ENCODE peak calls at places on chromosomes 11 and 22, in ten cellular contexts. One of them, this sample, is unnamed.

GRCh38 chr11:19199766-19200165 is 2.0 kb downstream of the CSRP3 start:
- DNase-seq in heart left ventricle: no peak
- DNase-seq in GM23338: no peak
- DNase-seq in A549: no peak
- DNase-seq in ovary: no peak
- DNase-seq in breast epithelium: no peak
- DNase-seq in astrocyte: peak
- DNase-seq in spleen: no peak
- DNase-seq in mammary epithelial cell: no peak
- DNase-seq in heart right ventricle: no peak
- DNase-seq in this sample: no peak

GRCh38 chr11:30435488-30435887 is 112.6 kb downstream of the ARL14EP start:
- DNase-seq in heart left ventricle: no peak
- DNase-seq in astrocyte: no peak
- DNase-seq in breast epithelium: no peak
- DNase-seq in ovary: no peak
- DNase-seq in GM23338: no peak
- DNase-seq in A549: no peak
- DNase-seq in spleen: no peak
- DNase-seq in mammary epithelial cell: no peak
- DNase-seq in heart right ventricle: no peak
- DNase-seq in this sample: no peak

GRCh38 chr11:77038825-77039326 is 4.7 kb downstream of the B3GNT6 start:
- DNase-seq in mammary epithelial cell: no peak
- DNase-seq in heart left ventricle: no peak
- DNase-seq in heart right ventricle: no peak
- DNase-seq in breast epithelium: no peak
- DNase-seq in spleen: no peak
- DNase-seq in GM23338: no peak
- DNase-seq in A549: no peak
- DNase-seq in astrocyte: no peak
- DNase-seq in ovary: no peak
- DNase-seq in this sample: no peak

GRCh38 chr11:65100674-65101350 is 4.8 kb downstream of the VPS51 start:
- DNase-seq in heart right ventricle: no peak
- DNase-seq in spleen: no peak
- DNase-seq in astrocyte: no peak
- DNase-seq in GM23338: no peak
- DNase-seq in breast epithelium: no peak
- DNase-seq in heart left ventricle: no peak
- DNase-seq in ovary: no peak
- DNase-seq in A549: no peak
- DNase-seq in mammary epithelial cell: no peak
- DNase-seq in this sample: no peak

GRCh38 chr22:37806409-37807338 is 1.1 kb upstream of the GCAT start:
- DNase-seq in heart right ventricle: no peak
- DNase-seq in spleen: no peak
- DNase-seq in heart left ventricle: no peak
- DNase-seq in GM23338: peak
- DNase-seq in A549: peak
- DNase-seq in ovary: peak
- DNase-seq in breast epithelium: peak
- DNase-seq in mammary epithelial cell: peak
- DNase-seq in astrocyte: peak
- DNase-seq in this sample: no peak

GRCh38 chr22:31107206-31108118 is at the start of gene SELENOM:
- DNase-seq in mammary epithelial cell: peak
- DNase-seq in heart right ventricle: peak
- DNase-seq in GM23338: peak
- DNase-seq in spleen: peak
- DNase-seq in astrocyte: peak
- DNase-seq in ovary: peak
- DNase-seq in breast epithelium: peak
- DNase-seq in heart left ventricle: peak
- DNase-seq in A549: peak
- DNase-seq in this sample: peak

GRCh38 chr11:8839957-8840945 is 70.7 kb upstream of the AKIP1 start:
- DNase-seq in mammary epithelial cell: peak
- DNase-seq in breast epithelium: peak
- DNase-seq in astrocyte: peak
- DNase-seq in A549: no peak
- DNase-seq in heart right ventricle: peak
- DNase-seq in ovary: no peak
- DNase-seq in spleen: peak
- DNase-seq in GM23338: peak
- DNase-seq in heart left ventricle: peak
- DNase-seq in this sample: no peak

GRCh38 chr11:121508449-121508848 is 55.7 kb upstream of the SORL1-AS1 start:
- DNase-seq in mammary epithelial cell: no peak
- DNase-seq in breast epithelium: no peak
- DNase-seq in GM23338: peak
- DNase-seq in spleen: no peak
- DNase-seq in astrocyte: no peak
- DNase-seq in A549: no peak
- DNase-seq in heart left ventricle: no peak
- DNase-seq in heart right ventricle: no peak
- DNase-seq in ovary: no peak
- DNase-seq in this sample: no peak

GRCh38 chr11:61498767-61499341 is 9.7 kb upstream of the LRRC10B start:
- DNase-seq in ovary: no peak
- DNase-seq in breast epithelium: no peak
- DNase-seq in mammary epithelial cell: no peak
- DNase-seq in GM23338: no peak
- DNase-seq in heart left ventricle: no peak
- DNase-seq in astrocyte: no peak
- DNase-seq in heart right ventricle: no peak
- DNase-seq in A549: no peak
- DNase-seq in spleen: no peak
- DNase-seq in this sample: no peak

GRCh38 chr22:22042009-22042408 is 59.4 kb upstream of the TOP3B start:
- DNase-seq in mammary epithelial cell: no peak
- DNase-seq in A549: no peak
- DNase-seq in breast epithelium: no peak
- DNase-seq in heart right ventricle: no peak
- DNase-seq in astrocyte: no peak
- DNase-seq in heart left ventricle: no peak
- DNase-seq in spleen: no peak
- DNase-seq in GM23338: no peak
- DNase-seq in ovary: no peak
- DNase-seq in this sample: no peak

GRCh38 chr11:7630002-7630401 is 43.3 kb downstream of the CYB5R2 start:
- DNase-seq in breast epithelium: no peak
- DNase-seq in A549: no peak
- DNase-seq in astrocyte: no peak
- DNase-seq in ovary: no peak
- DNase-seq in GM23338: no peak
- DNase-seq in mammary epithelial cell: no peak
- DNase-seq in heart right ventricle: peak
- DNase-seq in heart left ventricle: peak
- DNase-seq in spleen: no peak
- DNase-seq in this sample: no peak

GRCh38 chr11:76270387-76270786 is 64.1 kb upstream of the WNT11 start:
- DNase-seq in heart left ventricle: no peak
- DNase-seq in spleen: no peak
- DNase-seq in GM23338: no peak
- DNase-seq in heart right ventricle: no peak
- DNase-seq in breast epithelium: peak
- DNase-seq in astrocyte: no peak
- DNase-seq in mammary epithelial cell: no peak
- DNase-seq in A549: no peak
- DNase-seq in ovary: no peak
- DNase-seq in this sample: no peak

GRCh38 chr11:46120361-46120710 is 918 bp downstream of the PHF21A start:
- DNase-seq in breast epithelium: no peak
- DNase-seq in A549: no peak
- DNase-seq in astrocyte: no peak
- DNase-seq in heart right ventricle: peak
- DNase-seq in spleen: peak
- DNase-seq in ovary: peak
- DNase-seq in heart left ventricle: peak
- DNase-seq in mammary epithelial cell: no peak
- DNase-seq in GM23338: no peak
- DNase-seq in this sample: no peak

GRCh38 chr11:128790200-128790599 is 76.9 kb downstream of the KCNJ1 start:
- DNase-seq in heart left ventricle: peak
- DNase-seq in astrocyte: peak
- DNase-seq in spleen: no peak
- DNase-seq in breast epithelium: peak
- DNase-seq in GM23338: no peak
- DNase-seq in mammary epithelial cell: peak
- DNase-seq in ovary: no peak
- DNase-seq in A549: no peak
- DNase-seq in heart right ventricle: peak
- DNase-seq in this sample: no peak

GRCh38 chr11:14644396-14645246 is 1.0 kb downstream of the PDE3B start:
- DNase-seq in heart left ventricle: peak
- DNase-seq in spleen: peak
- DNase-seq in A549: peak
- DNase-seq in astrocyte: no peak
- DNase-seq in GM23338: peak
- DNase-seq in heart right ventricle: peak
- DNase-seq in breast epithelium: no peak
- DNase-seq in ovary: no peak
- DNase-seq in mammary epithelial cell: peak
- DNase-seq in this sample: peak

GRCh38 chr11:118488480-118489109 is 38.7 kb upstream of the TTC36 start:
- DNase-seq in heart left ventricle: peak
- DNase-seq in GM23338: peak
- DNase-seq in spleen: peak
- DNase-seq in mammary epithelial cell: peak
- DNase-seq in heart right ventricle: peak
- DNase-seq in breast epithelium: no peak
- DNase-seq in ovary: peak
- DNase-seq in A549: peak
- DNase-seq in astrocyte: peak
- DNase-seq in this sample: peak

GRCh38 chr11:14703731-14704130 is 60.1 kb downstream of the PDE3B start:
- DNase-seq in A549: no peak
- DNase-seq in breast epithelium: no peak
- DNase-seq in mammary epithelial cell: no peak
- DNase-seq in spleen: no peak
- DNase-seq in heart right ventricle: no peak
- DNase-seq in astrocyte: no peak
- DNase-seq in ovary: no peak
- DNase-seq in heart left ventricle: no peak
- DNase-seq in GM23338: peak
- DNase-seq in this sample: no peak

GRCh38 chr11:67292671-67293070 is 3.6 kb downstream of the ANKRD13D start:
- DNase-seq in mammary epithelial cell: no peak
- DNase-seq in spleen: no peak
- DNase-seq in breast epithelium: no peak
- DNase-seq in heart right ventricle: no peak
- DNase-seq in GM23338: no peak
- DNase-seq in A549: no peak
- DNase-seq in astrocyte: no peak
- DNase-seq in heart left ventricle: no peak
- DNase-seq in ovary: no peak
- DNase-seq in this sample: no peak
- H3K27ac ChIP-seq in mammary epithelial cell: peak
- H3K27ac ChIP-seq in spleen: no peak
- H3K27ac ChIP-seq in breast epithelium: no peak
- H3K27ac ChIP-seq in heart right ventricle: no peak
- H3K27ac ChIP-seq in GM23338: no peak
- H3K27ac ChIP-seq in A549: no peak
- H3K27ac ChIP-seq in astrocyte: peak
- H3K27ac ChIP-seq in heart left ventricle: no peak
- H3K27ac ChIP-seq in ovary: no peak
- H3K27ac ChIP-seq in this sample: peak

GRCh38 chr11:111851636-111852035 is 19.7 kb downstream of the ALG9 start:
- DNase-seq in GM23338: peak
- DNase-seq in A549: no peak
- DNase-seq in spleen: no peak
- DNase-seq in ovary: no peak
- DNase-seq in astrocyte: no peak
- DNase-seq in mammary epithelial cell: no peak
- DNase-seq in heart right ventricle: no peak
- DNase-seq in heart left ventricle: no peak
- DNase-seq in breast epithelium: no peak
- DNase-seq in this sample: no peak
- TF ChIP-seq CTCF in GM23338: peak
- TF ChIP-seq CTCF in A549: peak
- TF ChIP-seq CTCF in spleen: no peak
- TF ChIP-seq CTCF in ovary: no peak
- TF ChIP-seq CTCF in astrocyte: peak
- TF ChIP-seq CTCF in mammary epithelial cell: peak
- TF ChIP-seq CTCF in heart right ventricle: peak
- TF ChIP-seq CTCF in heart left ventricle: no peak
- TF ChIP-seq CTCF in breast epithelium: no peak
- TF ChIP-seq CTCF in this sample: peak

GRCh38 chr11:69662806-69663205 is 12.3 kb downstream of the LTO1 start:
- DNase-seq in GM23338: no peak
- DNase-seq in ovary: no peak
- DNase-seq in breast epithelium: no peak
- DNase-seq in spleen: peak
- DNase-seq in astrocyte: no peak
- DNase-seq in A549: no peak
- DNase-seq in heart right ventricle: no peak
- DNase-seq in mammary epithelial cell: no peak
- DNase-seq in heart left ventricle: no peak
- DNase-seq in this sample: no peak
- H3K27ac ChIP-seq in GM23338: no peak
- H3K27ac ChIP-seq in ovary: no peak
- H3K27ac ChIP-seq in breast epithelium: no peak
- H3K27ac ChIP-seq in spleen: no peak
- H3K27ac ChIP-seq in astrocyte: no peak
- H3K27ac ChIP-seq in A549: no peak
- H3K27ac ChIP-seq in heart right ventricle: no peak
- H3K27ac ChIP-seq in mammary epithelial cell: no peak
- H3K27ac ChIP-seq in heart left ventricle: no peak
- H3K27ac ChIP-seq in this sample: no peak

GRCh38 chr11:78613053-78613813 is 38.6 kb upstream of the NARS2 start:
- DNase-seq in A549: no peak
- DNase-seq in breast epithelium: no peak
- DNase-seq in astrocyte: no peak
- DNase-seq in heart right ventricle: no peak
- DNase-seq in ovary: no peak
- DNase-seq in spleen: no peak
- DNase-seq in GM23338: peak
- DNase-seq in heart left ventricle: no peak
- DNase-seq in mammary epithelial cell: no peak
- DNase-seq in this sample: no peak

GRCh38 chr11:78620159-78620558 is 45.5 kb upstream of the NARS2 start:
- DNase-seq in GM23338: no peak
- DNase-seq in mammary epithelial cell: no peak
- DNase-seq in heart left ventricle: no peak
- DNase-seq in spleen: no peak
- DNase-seq in ovary: no peak
- DNase-seq in astrocyte: no peak
- DNase-seq in A549: no peak
- DNase-seq in breast epithelium: no peak
- DNase-seq in heart right ventricle: no peak
- DNase-seq in this sample: no peak

DNA sequence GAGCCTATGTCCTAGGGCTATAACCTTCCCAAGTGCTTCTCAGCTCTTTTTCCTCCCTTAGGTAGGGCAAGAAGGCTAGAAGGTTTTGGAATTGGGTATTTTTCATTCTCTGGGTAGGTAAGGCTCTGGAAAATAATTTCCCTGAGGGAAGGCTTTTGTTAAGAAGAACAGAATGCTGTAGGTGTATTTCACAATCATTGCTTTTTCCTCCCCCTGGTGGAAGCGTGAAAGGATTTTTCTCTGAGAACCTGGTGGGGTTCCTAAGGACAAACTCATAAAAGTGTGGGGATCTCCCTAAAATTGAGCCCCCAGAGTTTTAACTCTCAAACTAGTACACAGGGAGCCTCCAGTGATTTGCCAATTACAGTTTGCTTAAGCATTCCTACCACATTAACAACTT is 41.1 kb upstream of the NARS2 start:
- DNase-seq in breast epithelium: no peak
- DNase-seq in ovary: no peak
- DNase-seq in A549: no peak
- DNase-seq in spleen: no peak
- DNase-seq in heart left ventricle: no peak
- DNase-seq in mammary epithelial cell: no peak
- DNase-seq in heart right ventricle: no peak
- DNase-seq in GM23338: peak
- DNase-seq in astrocyte: no peak
- DNase-seq in this sample: no peak
- TF ChIP-seq CTCF in breast epithelium: no peak
- TF ChIP-seq CTCF in ovary: no peak
- TF ChIP-seq CTCF in A549: no peak
- TF ChIP-seq CTCF in spleen: no peak
- TF ChIP-seq CTCF in heart left ventricle: no peak
- TF ChIP-seq CTCF in mammary epithelial cell: peak
- TF ChIP-seq CTCF in heart right ventricle: no peak
- TF ChIP-seq CTCF in GM23338: no peak
- TF ChIP-seq CTCF in astrocyte: no peak
- TF ChIP-seq CTCF in this sample: peak